ENCODE peak calls at places on chromosomes 7 and 10, in four cellular contexts. A is ovary, L is upper lobe of left lung, W is BJ. Y is an unnamed sample.

GRCh38 chr10:98340261-98340675 is 72.3 kb upstream of the LOXL4 start:
- DNase-seq in A (no peak), W (no peak), L (no peak), Y (no peak)

GRCh38 chr10:101858723-101859500 is 15.3 kb upstream of the KCNIP2 start:
- DNase-seq in W (no peak), A (no peak), L (no peak), Y (no peak)

GRCh38 chr7:158327571-158328180 is 259.9 kb downstream of the PTPRN2 start:
- DNase-seq in L (no peak), A (no peak), W (no peak), Y (no peak)

GRCh38 chr10:48450811-48451466 is 144.5 kb downstream of the MAPK8 start:
- DNase-seq in W (no peak), L (no peak), A (no peak), Y (no peak)

GRCh38 chr7:117829450-117829849 is 43.8 kb downstream of the CTTNBP2 start:
- DNase-seq in W (no peak), A (no peak), L (no peak), Y (no peak)

GRCh38 chr7:44823266-44823781 is 24.6 kb downstream of the H2AZ2 start:
- DNase-seq in A (no peak), L (no peak), W (no peak), Y (no peak)

GRCh38 chr10:103281753-103282152 is 4.8 kb downstream of the INA start:
- DNase-seq in L (no peak), A (no peak), W (no peak), Y (no peak)

GRCh38 chr7:16741676-16742075 is 11.9 kb upstream of the TSPAN13 start:
- DNase-seq in L (no peak), W (no peak), A (no peak), Y (no peak)

GRCh38 chr10:72692897-72693598 is 1.1 kb downstream of the MCU start:
- DNase-seq in W (no peak), L (no peak), A (no peak), Y (no peak)

GRCh38 chr10:79402951-79403350 is 42.5 kb downstream of the ZCCHC24 start:
- DNase-seq in A (peak), W (no peak), L (no peak), Y (no peak)

GRCh38 chr7:156610130-156610529 is 30.4 kb upstream of the RNF32 start:
- DNase-seq in A (no peak), W (no peak), L (no peak), Y (no peak)

GRCh38 chr7:137073571-137074325 is 205.3 kb downstream of the CHRM2 start:
- DNase-seq in W (peak), A (no peak), L (no peak), Y (no peak)

GRCh38 chr7:128447944-128448556 is 7.6 kb upstream of the HILPDA start:
- DNase-seq in W (no peak), L (no peak), A (no peak), Y (no peak)

GRCh38 chr10:11581213-11581612 is 30.2 kb downstream of the USP6NL start:
- DNase-seq in A (no peak), L (no peak), W (no peak), Y (no peak)

GRCh38 chr7:133079296-133079695 is 2.6 kb downstream of the CHCHD3 start:
- DNase-seq in L (no peak), W (no peak), A (no peak), Y (no peak)

GRCh38 chr7:133081119-133081604 is 728 bp downstream of the CHCHD3 start:
- DNase-seq in W (no peak), A (peak), L (no peak), Y (no peak)

GRCh38 chr7:133077394-133077793 is 4.5 kb downstream of the CHCHD3 start:
- DNase-seq in A (no peak), L (no peak), W (no peak), Y (no peak)

GRCh38 chr7:133081605-133082389 is at the start of gene CHCHD3:
- DNase-seq in A (peak), L (peak), W (peak), Y (peak)

GRCh38 chr7:133082390-133082766 is 488 bp upstream of the CHCHD3 start:
- DNase-seq in W (no peak), L (no peak), A (no peak), Y (no peak)
- H3K4me3 ChIP-seq in W (no peak), L (peak), A (no peak), Y (peak)

DNA sequence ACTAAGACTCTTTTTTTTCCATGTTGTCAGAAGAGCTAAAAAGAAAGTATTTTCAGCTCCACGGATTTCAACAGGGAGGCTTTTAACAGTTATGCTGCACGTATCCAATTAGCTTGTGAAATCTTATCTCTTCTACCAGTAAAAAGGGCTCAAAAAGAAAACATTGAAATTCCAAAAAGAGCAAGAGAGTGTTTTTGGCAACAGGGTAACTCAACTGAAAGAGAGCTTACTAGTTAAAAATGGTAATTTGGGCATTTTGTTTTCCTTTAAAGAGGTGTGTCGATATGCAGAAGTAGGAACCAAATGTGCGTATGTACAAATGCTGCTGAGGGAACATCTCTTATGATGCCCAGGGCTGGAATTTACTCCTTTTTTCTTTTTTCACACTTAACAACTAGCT is 292.8 kb downstream of the PRKG1 start:
- DNase-seq in L (no peak), W (no peak), A (no peak), Y (no peak)
- H3K4me3 ChIP-seq in L (no peak), W (peak), A (peak), Y (no peak)

GRCh38 chr7:132897093-132897492 is 184.8 kb downstream of the CHCHD3 start:
- DNase-seq in W (no peak), A (no peak), L (no peak), Y (no peak)
- H3K4me3 ChIP-seq in W (no peak), A (no peak), L (no peak), Y (no peak)

DNA sequence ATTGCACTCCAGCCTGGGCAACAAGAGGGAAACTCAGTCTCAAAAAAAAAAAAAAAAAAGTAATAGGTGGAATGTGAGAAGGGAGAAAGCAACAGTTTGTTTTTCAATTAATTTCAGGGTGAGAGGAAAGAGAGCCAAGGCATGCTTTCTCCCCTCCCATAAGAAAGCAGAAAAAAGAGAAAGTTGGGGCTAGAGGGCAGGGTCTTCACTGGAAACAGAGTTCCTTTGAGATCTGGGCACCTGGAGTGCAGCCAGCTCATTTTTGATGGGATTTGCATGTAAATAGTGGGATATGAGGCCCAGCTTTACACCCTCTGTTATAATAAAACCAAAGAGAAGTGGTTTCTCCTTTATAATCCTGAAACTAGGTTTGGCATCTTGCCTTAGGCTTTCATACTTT is 13.8 kb upstream of the STOX1 start:
- DNase-seq in W (no peak), L (no peak), A (no peak), Y (no peak)
- H3K4me3 ChIP-seq in W (no peak), L (no peak), A (no peak), Y (no peak)